ENCODE peak calls at places on chromosomes 1 and 21, in four cellular contexts. W, R, M and P are unnamed samples.

GRCh38 chr1:243946946-243947345 is 96.9 kb upstream of the AKT3 start:
- DNase-seq in R (no peak), M (no peak), W (no peak), P (no peak)

GRCh38 chr1:11802973-11803885 is 2.5 kb downstream of the MTHFR start:
- DNase-seq in R (peak), W (peak), M (peak), P (peak)

GRCh38 chr1:168408531-168409242 is 128.0 kb downstream of the TBX19 start:
- DNase-seq in M (peak), R (no peak), W (no peak), P (no peak)

GRCh38 chr1:97377432-97378034 is 543.3 kb downstream of the DPYD start:
- DNase-seq in M (no peak), R (no peak), W (no peak), P (no peak)

GRCh38 chr1:158095737-158096335 is 84.9 kb upstream of the CD1D start:
- DNase-seq in M (no peak), R (no peak), W (peak), P (no peak)

GRCh38 chr1:29424266-29424665 is 187.9 kb downstream of the PTPRU start:
- DNase-seq in W (no peak), M (no peak), R (no peak), P (no peak)

GRCh38 chr1:158527190-158527815 is 26.9 kb downstream of the OR6Y1 start:
- DNase-seq in R (no peak), M (no peak), W (no peak), P (peak)

GRCh38 chr21:38725196-38726157 is 80.3 kb upstream of the ETS2 start:
- DNase-seq in R (no peak), W (no peak), M (no peak), P (no peak)

GRCh38 chr1:154989195-154989860 is 4.1 kb upstream of the LENEP start:
- DNase-seq in W (no peak), R (no peak), M (no peak), P (no peak)

GRCh38 chr1:26389604-26390247 is 17.2 kb upstream of the ZNF683 start:
- DNase-seq in W (no peak), M (no peak), R (no peak), P (no peak)

GRCh38 chr1:53121319-53122172 is 20.9 kb downstream of the SLC1A7 start:
- DNase-seq in M (peak), R (no peak), W (no peak), P (no peak)

GRCh38 chr1:54403808-54404261 is 2.4 kb downstream of the SSBP3 start:
- DNase-seq in W (no peak), M (no peak), R (no peak), P (no peak)

GRCh38 chr1:184559117-184559713 is 172.4 kb downstream of the C1orf21 start:
- DNase-seq in W (no peak), R (no peak), M (no peak), P (no peak)

GRCh38 chr1:161074676-161075368 is 5.1 kb upstream of the ARHGAP30 start:
- DNase-seq in R (no peak), W (no peak), M (no peak), P (no peak)

GRCh38 chr21:38323721-38324591 is 67.2 kb downstream of the KCNJ15 start:
- DNase-seq in W (no peak), M (peak), R (no peak), P (peak)

GRCh38 chr1:225454733-225455132 is 26.9 kb upstream of the LBR start:
- DNase-seq in W (no peak), M (peak), R (no peak), P (no peak)

GRCh38 chr1:232149302-232150201 is 480.4 kb downstream of the SIPA1L2 start:
- DNase-seq in M (no peak), R (no peak), W (no peak), P (peak)

GRCh38 chr1:198672124-198672523 is 33.3 kb downstream of the PTPRC start:
- DNase-seq in M (no peak), W (no peak), R (no peak), P (no peak)

GRCh38 chr1:59879556-59879955 is 47.0 kb downstream of the CYP2J2 start:
- DNase-seq in W (peak), M (peak), R (no peak), P (peak)

GRCh38 chr1:173856014-173856413 is 11.8 kb downstream of the GAS5 start:
- DNase-seq in R (no peak), W (no peak), M (no peak), P (no peak)

GRCh38 chr21:27382404-27382803 is 415.5 kb upstream of the ADAMTS5 start:
- DNase-seq in M (no peak), W (no peak), R (no peak), P (no peak)

GRCh38 chr21:27379381-27379780 is 412.5 kb upstream of the ADAMTS5 start:
- DNase-seq in R (no peak), M (no peak), W (no peak), P (no peak)

GRCh38 chr21:27380303-27380702 is 413.4 kb upstream of the ADAMTS5 start:
- DNase-seq in R (no peak), W (no peak), M (no peak), P (no peak)
- TF ChIP-seq CTCF in R (no peak), W (no peak), M (no peak), P (no peak)

DNA sequence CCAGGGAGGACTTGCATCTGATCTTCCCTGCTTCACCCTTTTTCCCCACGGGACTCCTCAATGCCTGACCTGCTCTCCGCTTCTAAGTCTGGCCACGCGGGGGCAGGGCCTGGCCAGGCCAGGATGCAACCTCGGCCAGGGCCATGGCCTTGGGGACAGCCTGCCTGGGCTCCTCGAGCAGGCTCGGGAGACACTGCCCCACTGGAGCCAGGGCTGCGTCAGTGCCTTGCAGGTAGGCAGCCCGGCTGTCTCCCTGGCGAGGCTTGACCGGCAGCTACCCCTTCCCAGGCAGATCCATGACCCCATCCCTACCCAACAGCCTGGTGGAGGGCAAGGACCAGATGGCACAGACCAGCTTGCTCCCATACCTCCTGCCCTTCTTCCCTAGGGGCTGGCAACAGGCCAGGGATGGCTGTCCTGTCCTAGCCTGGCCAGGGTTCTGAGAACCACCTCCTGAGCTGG is 2.7 kb upstream of the PRDM16 start:
- DNase-seq in R (peak), W (no peak), M (no peak), P (no peak)
- TF ChIP-seq CTCF in R (peak), W (no peak), M (peak), P (no peak)

DNA sequence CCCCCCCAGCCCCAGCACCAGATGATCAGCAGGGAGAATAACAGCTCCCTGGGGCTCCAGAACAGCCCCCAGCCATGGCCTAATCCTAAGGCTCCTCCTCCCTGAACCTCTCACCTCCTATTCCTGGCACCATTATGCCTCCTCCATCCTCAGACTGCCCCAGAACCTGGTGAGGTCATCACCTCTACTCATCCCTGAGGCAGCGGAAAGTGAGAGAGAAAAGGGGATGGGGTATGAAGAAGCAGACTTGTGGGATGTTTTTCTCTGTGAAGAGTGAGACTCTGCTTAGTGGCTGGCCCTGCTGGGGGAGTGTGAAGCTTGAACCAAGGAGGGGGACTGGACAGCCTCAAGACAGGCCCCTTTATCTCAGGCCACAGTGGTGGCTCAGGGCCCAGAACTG is 2.1 kb upstream of the PPM1J start:
- DNase-seq in R (no peak), M (no peak), W (no peak), P (no peak)
- TF ChIP-seq CTCF in R (no peak), M (no peak), W (no peak), P (no peak)

DNA sequence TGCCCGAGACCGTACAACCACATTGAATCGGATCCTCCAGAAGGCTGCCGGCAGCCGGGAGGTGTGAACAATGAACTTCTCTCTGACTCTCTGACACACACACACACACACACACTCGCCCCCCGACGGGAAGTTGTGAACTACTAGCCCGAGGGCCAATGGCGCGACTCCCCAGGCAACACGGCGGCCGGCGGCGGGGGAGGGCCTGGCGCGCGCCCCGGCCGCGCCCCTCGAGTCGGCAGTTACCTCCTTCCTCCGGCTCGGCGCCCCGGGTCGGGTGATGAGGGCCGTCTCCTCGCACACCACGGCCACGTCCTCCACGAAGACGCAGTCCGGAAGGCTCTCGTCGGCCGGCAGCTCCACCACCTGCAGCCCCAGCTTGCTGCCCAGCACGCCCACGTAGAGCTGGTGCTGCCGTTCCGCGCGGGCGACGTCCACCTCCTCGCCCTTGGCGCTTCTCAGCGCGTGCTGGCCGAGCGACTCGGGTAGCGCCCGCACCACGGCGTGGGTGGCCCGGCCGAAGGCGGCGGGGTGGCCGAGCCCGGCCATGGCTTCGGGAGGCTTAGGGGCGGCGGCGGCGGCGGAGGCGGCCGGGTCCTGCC is 361 bp downstream of the DDAH1 start:
- DNase-seq in W (peak), R (peak), M (no peak), P (no peak)
- TF ChIP-seq CTCF in W (no peak), R (no peak), M (no peak), P (no peak)

GRCh38 chr1:45493116-45493697 is 2.2 kb upstream of the TESK2 start:
- DNase-seq in W (peak), M (no peak), R (no peak), P (no peak)
- TF ChIP-seq CTCF in W (peak), M (peak), R (peak), P (peak)

GRCh38 chr1:223756806-223757700 is 44.7 kb downstream of the CAPN2 start:
- DNase-seq in W (no peak), M (no peak), R (no peak), P (no peak)

GRCh38 chr1:223758734-223759133 is 46.4 kb downstream of the CAPN2 start:
- DNase-seq in R (peak), M (no peak), W (no peak), P (no peak)

GRCh38 chr1:223761416-223761815 is 49.1 kb downstream of the CAPN2 start:
- DNase-seq in R (no peak), W (no peak), M (no peak), P (no peak)

GRCh38 chr1:223760833-223761232 is 48.5 kb downstream of the CAPN2 start:
- DNase-seq in R (no peak), M (no peak), W (no peak), P (no peak)

DNA sequence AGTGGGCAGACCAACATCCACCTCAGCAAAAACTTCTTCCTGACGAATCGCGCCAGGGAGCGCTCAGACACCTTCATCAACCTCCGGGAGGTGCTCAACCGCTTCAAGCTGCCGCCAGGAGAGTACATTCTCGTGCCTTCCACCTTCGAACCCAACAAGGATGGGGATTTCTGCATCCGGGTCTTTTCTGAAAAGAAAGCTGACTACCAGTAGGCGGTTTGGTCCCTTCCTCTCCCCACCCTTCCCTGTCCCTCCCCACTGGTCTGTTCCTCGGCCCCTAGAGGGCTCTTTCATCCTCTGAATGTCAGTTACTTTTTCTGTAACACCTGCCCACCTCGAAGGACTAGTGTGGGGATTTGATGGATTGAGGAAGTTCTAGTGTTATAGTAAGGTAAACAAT is 46.9 kb downstream of the CAPN2 start:
- DNase-seq in M (no peak), R (no peak), W (no peak), P (no peak)
- TF ChIP-seq CTCF in M (no peak), R (no peak), W (no peak), P (no peak)

GRCh38 chr1:207909687-207910086 is 1.2 kb downstream of the CD34 start:
- DNase-seq in W (no peak), R (no peak), M (no peak), P (no peak)

GRCh38 chr1:207904377-207904902 is 6.5 kb downstream of the CD34 start:
- DNase-seq in M (no peak), W (no peak), R (no peak), P (no peak)

GRCh38 chr1:207910678-207911354 is at the start of gene CD34:
- DNase-seq in M (no peak), W (no peak), R (no peak), P (no peak)

GRCh38 chr1:207911983-207912760 is 1.2 kb upstream of the CD34 start:
- DNase-seq in R (no peak), M (no peak), W (no peak), P (no peak)

GRCh38 chr1:207908112-207908734 is 2.7 kb downstream of the CD34 start:
- DNase-seq in M (no peak), W (no peak), R (no peak), P (no peak)
- TF ChIP-seq CTCF in M (no peak), W (no peak), R (no peak), P (no peak)

GRCh38 chr1:151282883-151283725 is 1.0 kb downstream of the ZNF687 start:
- DNase-seq in W (peak), R (peak), M (no peak), P (no peak)
- TF ChIP-seq CTCF in W (no peak), R (no peak), M (no peak), P (no peak)